ENCODE peak calls at places on chromosomes 1 and 21, in six cellular contexts. M is esophagus squamous epithelium, L is heart right ventricle, C is IMR-90, D is GM23338, F is fibroblast of lung. Q is an unnamed sample. For H3K4me1 and H3K27me3, the result is how much of the 10 kb centered on the place peaks cover.

GRCh38 chr1:199701731-199702130 is 325.8 kb upstream of the NR5A2 start:
- DNase-seq in M (no peak), L (no peak), C (peak), D (no peak), F (peak), Q (no peak)

GRCh38 chr1:182614796-182615451 is 10.7 kb upstream of the RGS16 start:
- DNase-seq in M (no peak), L (peak), C (peak), D (peak), F (peak), Q (peak)

GRCh38 chr1:190949932-190950331 is 472.3 kb upstream of the BRINP3 start:
- DNase-seq in M (no peak), L (no peak), C (no peak), D (no peak), F (peak), Q (no peak)

GRCh38 chr21:16587141-16587570 is 857.4 kb downstream of the USP25 start:
- DNase-seq in M (no peak), L (peak), C (peak), D (peak), F (peak), Q (peak)

GRCh38 chr1:70902211-70902610 is 145.4 kb downstream of the PTGER3 start:
- DNase-seq in M (no peak), L (no peak), C (no peak), D (no peak), F (no peak), Q (no peak)

GRCh38 chr1:67515324-67516080 is 85.3 kb upstream of the SERBP1 start:
- DNase-seq in M (no peak), L (no peak), C (no peak), D (peak), F (no peak), Q (no peak)

GRCh38 chr1:90122679-90123340 is 127.9 kb downstream of the ZNF326 start:
- DNase-seq in M (no peak), L (no peak), C (no peak), D (no peak), F (no peak), Q (no peak)

GRCh38 chr1:206766251-206766856 is 4.2 kb upstream of the IL19 start:
- DNase-seq in M (no peak), L (peak), C (peak), D (no peak), F (peak), Q (peak)

GRCh38 chr1:171799166-171799565 is 17.7 kb downstream of the METTL13 start:
- DNase-seq in M (no peak), L (no peak), C (no peak), D (no peak), F (no peak), Q (no peak)

GRCh38 chr1:15444476-15445389 is 6.5 kb downstream of the CTRC start:
- DNase-seq in M (no peak), L (no peak), C (no peak), D (no peak), F (no peak), Q (no peak)

GRCh38 chr1:43536196-43536863 is 5.6 kb downstream of the PTPRF start:
- DNase-seq in M (no peak), L (no peak), C (no peak), D (no peak), F (no peak), Q (no peak)

GRCh38 chr1:53942149-53942957 is 3.1 kb downstream of the IFT25 start:
- DNase-seq in M (no peak), L (no peak), C (no peak), D (no peak), F (no peak), Q (no peak)

GRCh38 chr1:54384921-54385726 is 21.1 kb downstream of the SSBP3 start:
- DNase-seq in M (no peak), L (no peak), C (peak), D (no peak), F (no peak), Q (peak)

GRCh38 chr1:98677288-98677687 is 15.8 kb downstream of the SNX7 start:
- DNase-seq in M (no peak), L (no peak), C (peak), D (no peak), F (peak), Q (no peak)

GRCh38 chr1:202615501-202616354 is 94.5 kb downstream of the SYT2 start:
- DNase-seq in M (no peak), L (peak), C (peak), D (no peak), F (peak), Q (peak)

GRCh38 chr1:112614460-112615065 is 4.4 kb downstream of the ST7L start:
- DNase-seq in M (no peak), L (no peak), C (peak), D (peak), F (peak), Q (no peak)

GRCh38 chr1:150696995-150697927 is at the start of gene GOLPH3L:
- DNase-seq in M (peak), L (peak), C (peak), D (peak), F (peak), Q (peak)

GRCh38 chr1:179586107-179586823 is 5.4 kb upstream of the TDRD5 start:
- DNase-seq in M (no peak), L (peak), C (no peak), D (peak), F (peak), Q (peak)

GRCh38 chr1:203219934-203220333 is 9.5 kb downstream of the CHIT1 start:
- DNase-seq in M (no peak), L (no peak), C (no peak), D (peak), F (no peak), Q (no peak)

GRCh38 chr21:38054334-38054733 is 138.1 kb upstream of the KCNJ6 start:
- DNase-seq in M (no peak), L (no peak), C (no peak), D (no peak), F (no peak), Q (no peak)

GRCh38 chr1:145545055-145545454 is 62.7 kb upstream of the GPR89A start:
- DNase-seq in M (no peak), L (no peak), C (peak), D (no peak), F (no peak), Q (no peak)

GRCh38 chr1:91123319-91123718 is 101.5 kb upstream of the ZNF644 start:
- DNase-seq in M (no peak), L (no peak), C (no peak), D (peak), F (no peak), Q (no peak)

GRCh38 chr1:55352080-55352800 is 137.1 kb upstream of the USP24 start:
- DNase-seq in M (no peak), L (no peak), C (no peak), D (no peak), F (no peak), Q (peak)

GRCh38 chr1:50846224-50846839 is 113.7 kb downstream of the FAF1 start:
- DNase-seq in M (no peak), L (no peak), C (no peak), D (peak), F (no peak), Q (no peak)

GRCh38 chr1:210373628-210373877 is 44.9 kb downstream of the HHAT start:
- DNase-seq in M (no peak), L (no peak), C (no peak), D (no peak), F (no peak), Q (no peak)

GRCh38 chr1:181083842-181084605 is 4.5 kb upstream of the IER5 start:
- DNase-seq in M (no peak), L (no peak), C (no peak), D (peak), F (peak), Q (peak)

GRCh38 chr1:2384941-2385481 is 6.3 kb downstream of the MORN1 start:
- DNase-seq in M (no peak), L (no peak), C (no peak), D (peak), F (no peak), Q (no peak)

GRCh38 chr21:31151156-31151555 is 112.9 kb upstream of the KRTAP19-8 start:
- DNase-seq in M (no peak), L (no peak), C (no peak), D (no peak), F (no peak), Q (no peak)

GRCh38 chr1:156136970-156137483 is 16.4 kb upstream of the SEMA4A start:
- DNase-seq in M (no peak), L (no peak), C (no peak), D (peak), F (no peak), Q (no peak)

GRCh38 chr1:30538906-30539855 is 184.2 kb downstream of the MATN1 start:
- DNase-seq in M (no peak), L (no peak), C (no peak), D (no peak), F (no peak), Q (no peak)

GRCh38 chr1:107782192-107782845 is 182.7 kb downstream of the VAV3 start:
- DNase-seq in M (no peak), L (no peak), C (peak), D (peak), F (peak), Q (no peak)

DNA sequence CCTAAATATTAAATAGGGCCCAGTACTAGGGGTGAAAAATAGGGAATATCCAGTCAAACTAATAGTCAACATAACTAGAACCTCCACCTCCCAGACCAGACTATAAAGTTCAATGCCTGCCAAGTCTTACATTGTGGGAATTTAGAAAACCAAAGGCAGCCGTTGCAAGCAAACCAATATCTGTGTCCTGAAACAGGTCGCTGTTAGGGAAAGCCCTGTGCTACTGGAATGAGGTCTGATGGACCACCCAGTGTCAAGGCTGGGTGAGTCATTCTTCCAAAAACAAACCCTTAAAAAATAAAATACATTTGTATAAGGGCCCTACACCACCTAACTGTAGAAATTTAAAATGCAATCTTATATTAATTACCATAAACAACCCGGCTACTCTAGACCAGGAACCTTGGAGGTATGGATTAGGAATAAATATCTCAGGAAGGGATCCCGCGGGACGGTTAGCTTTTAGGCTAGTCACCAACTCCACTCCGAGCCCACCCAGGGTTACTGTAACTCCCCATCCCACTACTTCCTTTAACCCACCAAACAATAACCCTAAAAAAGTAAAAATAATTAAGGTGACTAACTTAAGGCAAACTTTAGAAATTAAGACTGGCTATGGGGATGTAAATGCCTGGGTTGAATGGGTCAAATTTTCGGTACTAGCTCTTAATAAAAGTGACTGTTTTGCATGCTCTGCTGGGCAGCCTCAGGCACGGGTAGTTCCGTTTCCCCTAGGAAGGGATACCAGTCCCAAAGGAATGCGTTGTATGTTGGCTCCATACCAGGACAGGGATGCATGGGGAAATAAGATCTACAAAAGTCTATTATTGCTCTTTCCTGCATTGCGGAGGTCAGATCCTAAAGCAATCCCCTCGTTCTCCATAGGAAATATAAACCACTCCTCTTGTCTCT is 65.4 kb upstream of the TLR5 start:
- DNase-seq in M (no peak), L (no peak), C (no peak), D (no peak), F (no peak), Q (no peak)
- H3K4me1 ChIP-seq in M (under half), L (under half), C (under half), D (under half), F (under half), Q (under half)

GRCh38 chr1:40273547-40274166 is 15.6 kb downstream of the ZMPSTE24 start:
- DNase-seq in M (no peak), L (no peak), C (no peak), D (no peak), F (no peak), Q (no peak)
- H3K27me3 ChIP-seq in M (under half), L (under half), C (under half), D (under half), F (under half), Q (under half)

GRCh38 chr1:24705260-24706073 is 39.8 kb upstream of the CLIC4 start:
- DNase-seq in M (no peak), L (peak), C (peak), D (peak), F (peak), Q (peak)

GRCh38 chr1:24709748-24710416 is 35.4 kb upstream of the CLIC4 start:
- DNase-seq in M (no peak), L (no peak), C (no peak), D (no peak), F (no peak), Q (no peak)

GRCh38 chr1:24707659-24708058 is 37.6 kb upstream of the CLIC4 start:
- DNase-seq in M (no peak), L (no peak), C (peak), D (no peak), F (no peak), Q (no peak)

GRCh38 chr1:24711329-24711728 is 33.9 kb upstream of the CLIC4 start:
- DNase-seq in M (no peak), L (no peak), C (no peak), D (no peak), F (no peak), Q (no peak)

DNA sequence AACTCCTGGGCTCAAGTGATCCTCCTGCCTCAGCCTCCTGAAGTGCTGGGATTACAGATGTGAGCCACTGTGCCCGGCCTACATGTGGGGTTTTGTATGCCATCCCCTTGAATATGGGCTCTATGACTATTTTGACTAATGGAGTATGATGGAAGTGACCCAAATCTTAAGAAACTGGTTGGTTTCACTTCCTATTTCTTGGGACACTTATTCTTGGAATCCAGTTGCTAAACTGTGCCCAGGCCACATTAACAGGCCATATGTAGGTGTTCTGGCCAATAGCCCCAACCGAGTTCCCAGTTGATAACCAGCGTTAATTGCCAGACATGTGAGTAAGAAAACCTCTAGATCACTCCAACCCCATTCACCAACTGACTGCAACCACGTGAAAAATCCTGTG is 36.3 kb upstream of the CLIC4 start:
- DNase-seq in M (no peak), L (no peak), C (no peak), D (no peak), F (no peak), Q (no peak)
- H3K4me1 ChIP-seq in M (under half), L (under half), C (under half), D (under half), F (under half), Q (under half)

GRCh38 chr21:44529503-44530125 is 10.4 kb downstream of the KRTAP10-1 start:
- DNase-seq in M (no peak), L (peak), C (no peak), D (no peak), F (no peak), Q (peak)
- H3K27me3 ChIP-seq in M (under half), L (under half), C (under half), D (under half), F (under half), Q (under half)

DNA sequence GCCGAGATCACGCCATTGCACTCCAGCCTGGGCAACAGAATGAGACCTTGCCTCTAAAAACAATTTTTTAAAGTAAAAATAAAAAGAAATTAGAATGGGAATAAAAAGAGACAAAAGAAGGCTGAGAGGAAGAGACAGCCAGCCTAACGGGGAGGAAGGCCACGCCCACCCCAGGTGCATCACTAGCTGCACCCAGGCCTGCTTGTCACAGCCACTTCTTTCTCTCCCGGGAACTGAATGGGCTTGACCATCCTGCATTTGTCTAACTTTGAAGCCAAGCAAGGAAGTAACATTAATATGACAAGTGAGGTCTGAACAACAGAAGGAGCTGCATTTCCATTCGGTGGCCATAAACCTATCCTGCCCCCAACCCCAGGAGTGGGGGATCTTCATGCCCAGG is 20.8 kb upstream of the EFNA1 start:
- DNase-seq in M (no peak), L (no peak), C (no peak), D (peak), F (no peak), Q (no peak)
- H3K4me1 ChIP-seq in M (under half), L (under half), C (under half), D (under half), F (under half), Q (under half)

GRCh38 chr1:46487818-46488218 is 1.8 kb upstream of the DMBX1 start:
- DNase-seq in M (no peak), L (no peak), C (no peak), D (peak), F (no peak), Q (no peak)

GRCh38 chr1:46484783-46485490 is 4.7 kb upstream of the DMBX1 start:
- DNase-seq in M (no peak), L (no peak), C (no peak), D (peak), F (no peak), Q (no peak)

GRCh38 chr1:46488343-46489168 is 1.1 kb upstream of the DMBX1 start:
- DNase-seq in M (no peak), L (no peak), C (peak), D (peak), F (peak), Q (no peak)

GRCh38 chr1:46485564-46486431 is 3.8 kb upstream of the DMBX1 start:
- DNase-seq in M (no peak), L (no peak), C (no peak), D (peak), F (no peak), Q (no peak)

GRCh38 chr1:46486432-46487015 is 3.1 kb upstream of the DMBX1 start:
- DNase-seq in M (no peak), L (no peak), C (no peak), D (no peak), F (no peak), Q (no peak)
- H3K27me3 ChIP-seq in M (half or more), L (under half), C (half or more), D (half or more), F (half or more), Q (under half)

GRCh38 chr21:44941567-44941966 is 1.7 kb downstream of the SLX9 start:
- DNase-seq in M (no peak), L (no peak), C (no peak), D (no peak), F (no peak), Q (peak)
- H3K4me1 ChIP-seq in M (under half), L (under half), C (under half), D (under half), F (under half), Q (under half)

Q was measured in psoas muscle.